ENCODE peak calls at places on chromosomes 11 and 22, in nine cellular contexts. F is GM04503; W is cardiac fibroblast; T is stimulated activated CD8-positive, alpha-beta memory T cell treated with anti-CD3 and anti-CD28 coated beads, Interleukin-4, amount 100 ng/mL, for 4 hours; X is PC-9; N is germinal center; U is renal cortical epithelial cell; Z is NCI-H2171; B is NCI-H1092. A is an unnamed sample.

GRCh38 chr11:105790021-105790420 is 180.1 kb downstream of the GRIA4 start:
- DNase-seq in X (no peak), T (no peak), N (no peak), W (no peak), B (no peak), U (no peak), F (no peak), Z (no peak), A (no peak)

GRCh38 chr22:25853902-25854301 is 111.9 kb downstream of the MYO18B start:
- DNase-seq in B (peak; percentile 20), Z (peak; percentile 21), W (no peak), X (no peak), N (peak; percentile 13), T (no peak), F (no peak), U (no peak), A (no peak)

GRCh38 chr22:19361501-19362103 is 69.9 kb downstream of the HIRA start:
- DNase-seq in Z (no peak), N (peak; percentile 66), F (no peak), X (no peak), U (peak; percentile 82), T (no peak), B (no peak), W (no peak), A (no peak)

GRCh38 chr11:14258177-14258935 is 100.6 kb downstream of the RRAS2 start:
- DNase-seq in N (no peak), U (peak; percentile 91), X (no peak), B (no peak), T (no peak), W (peak; percentile 64), Z (no peak), F (no peak), A (peak; percentile 28)

GRCh38 chr22:46355996-46356471 is 20.5 kb downstream of the TRMU start:
- DNase-seq in U (no peak), W (no peak), B (no peak), X (no peak), F (no peak), Z (no peak), N (no peak), T (no peak), A (no peak)

GRCh38 chr22:27318516-27318915 is 483.0 kb downstream of the MN1 start:
- DNase-seq in F (peak; percentile 39), W (peak; percentile 73), N (no peak), T (no peak), B (no peak), U (peak; percentile 95), Z (no peak), X (no peak), A (peak; percentile 94)

GRCh38 chr11:6576471-6577373 is 26.7 kb downstream of the RRP8 start:
- DNase-seq in F (peak; percentile 89), Z (no peak), N (no peak), T (no peak), B (peak; percentile 78), W (peak; percentile 57), U (peak; percentile 40), X (no peak), A (peak; percentile 77)

GRCh38 chr11:47305734-47306483 is 36.0 kb downstream of the MADD start:
- DNase-seq in X (peak; percentile 15), Z (peak; percentile 63), F (no peak), B (no peak), T (no peak), U (peak; percentile 86), W (peak; percentile 36), N (no peak), A (no peak)

GRCh38 chr11:65502852-65503603 is 4.2 kb downstream of the MALAT1 start:
- DNase-seq in W (peak; percentile 73), F (no peak), X (no peak), Z (no peak), N (no peak), T (no peak), B (no peak), U (no peak), A (peak; percentile 84)

GRCh38 chr22:40271440-40271839 is 74.9 kb upstream of the ADSL start:
- DNase-seq in N (no peak), B (no peak), X (no peak), Z (no peak), F (no peak), T (no peak), W (no peak), U (no peak), A (no peak)

GRCh38 chr11:42043312-42043711 is 583.9 kb upstream of the LRRC4C start:
- DNase-seq in F (no peak), U (peak; percentile 60), W (peak; percentile 49), Z (no peak), T (no peak), N (no peak), X (no peak), B (no peak), A (peak; percentile 32)

GRCh38 chr11:68825603-68826002 is 16.1 kb downstream of the CPT1A start:
- DNase-seq in Z (no peak), U (no peak), N (no peak), T (no peak), F (no peak), X (peak; percentile 73), W (peak; percentile 13), B (no peak), A (no peak)

GRCh38 chr11:64088159-64089026 is 52.7 kb downstream of the FLRT1 start:
- DNase-seq in N (no peak), X (no peak), T (no peak), B (peak; percentile 51), U (no peak), F (no peak), W (no peak), Z (no peak), A (no peak)

GRCh38 chr11:120633630-120634374 is 122.3 kb downstream of the GRIK4 start:
- DNase-seq in U (no peak), Z (no peak), X (no peak), N (no peak), B (no peak), T (no peak), F (no peak), W (no peak), A (no peak)

GRCh38 chr22:37044634-37045625 is 6.6 kb upstream of the KCTD17 start:
- DNase-seq in W (no peak), B (no peak), Z (no peak), F (no peak), U (peak; percentile 33), X (no peak), T (no peak), N (no peak), A (no peak)

GRCh38 chr11:86575208-86575855 is 97.1 kb downstream of the ME3 start:
- DNase-seq in F (no peak), W (peak; percentile 86), N (no peak), T (no peak), X (no peak), Z (no peak), B (no peak), U (no peak), A (peak; percentile 54)

GRCh38 chr22:40009231-40009769 is 14.5 kb downstream of the FAM83F start:
- DNase-seq in W (peak; percentile 6), U (no peak), Z (no peak), N (no peak), T (no peak), B (peak; percentile 67), X (peak; percentile 76), F (no peak), A (no peak)

GRCh38 chr11:14065153-14065552 is 102.6 kb downstream of the SPON1 start:
- DNase-seq in B (no peak), Z (no peak), T (no peak), W (no peak), N (no peak), U (no peak), F (no peak), X (no peak), A (no peak)